ENCODE peak calls at places on chromosomes 1 and 21, in four cellular contexts. Q is right cardiac atrium, N is A549, P is GM23248. H is an unnamed sample.

GRCh38 chr21:35203093-35204021 is 154.3 kb upstream of the RUNX1 start:
- DNase-seq in P (peak; percentile 84), N (no peak), Q (no peak), H (peak; percentile 73)

GRCh38 chr1:66013371-66013770 is 220.7 kb downstream of the PDE4B start:
- DNase-seq in Q (no peak), P (no peak), N (no peak), H (no peak)

GRCh38 chr1:197521118-197521739 is 253.2 kb downstream of the CRB1 start:
- DNase-seq in N (peak; percentile 25), Q (no peak), P (peak; percentile 65), H (peak; percentile 47)

GRCh38 chr1:224454337-224455055 is 19.9 kb upstream of the WDR26 start:
- DNase-seq in P (no peak), Q (no peak), N (no peak), H (no peak)

GRCh38 chr1:242824435-242824834 is 299.9 kb upstream of the PLD5 start:
- DNase-seq in Q (no peak), P (no peak), N (peak; percentile 47), H (peak; percentile 5)

GRCh38 chr1:115922806-115923205 is 53.5 kb upstream of the SLC22A15 start:
- DNase-seq in P (no peak), N (no peak), Q (no peak), H (no peak)

GRCh38 chr1:213523781-213524398 is 463.9 kb upstream of the PROX1 start:
- DNase-seq in Q (no peak), N (no peak), P (no peak), H (no peak)

GRCh38 chr1:240737761-240738265 is 125.9 kb upstream of the GREM2 start:
- DNase-seq in N (no peak), P (peak; percentile 58), Q (no peak), H (no peak)

GRCh38 chr1:11979818-11980675 is at the start of gene MFN2:
- DNase-seq in N (peak; percentile 94), Q (peak; percentile 99), P (peak; percentile 98), H (peak; percentile 95)

GRCh38 chr1:11977625-11978024 is 2.6 kb upstream of the MFN2 start:
- DNase-seq in N (no peak), P (peak; percentile 82), Q (no peak), H (peak; percentile 90)

GRCh38 chr1:11980676-11980972 is 380 bp downstream of the MFN2 start:
- DNase-seq in Q (no peak), N (no peak), P (no peak), H (no peak)

GRCh38 chr1:11978290-11978689 is 2.0 kb upstream of the MFN2 start:
- DNase-seq in N (no peak), Q (no peak), P (no peak), H (no peak)

DNA sequence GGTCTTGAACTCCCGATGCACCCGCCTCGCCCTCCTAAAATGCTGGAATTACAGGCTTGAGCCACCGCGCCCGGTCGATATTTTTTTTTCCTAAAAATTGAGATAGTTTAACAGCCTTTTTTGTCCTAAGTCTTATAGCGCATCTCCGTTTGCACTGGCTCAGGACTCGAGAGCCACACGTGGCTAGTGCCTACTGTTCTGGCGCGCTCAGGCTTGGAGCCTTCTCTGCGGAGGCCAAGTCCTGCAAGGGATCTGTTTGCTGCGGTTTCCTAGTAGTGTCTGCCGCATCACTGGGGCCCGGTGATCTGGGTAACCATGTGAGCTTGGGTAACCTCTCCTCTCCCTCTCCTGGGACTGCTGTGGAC is 809 bp upstream of the MFN2 start:
- DNase-seq in Q (no peak), N (no peak), P (peak; percentile 90), H (no peak)
- H3K4me3 ChIP-seq in Q (peak overlapping the region; percentile 78), N (peak overlapping the region; percentile 98), P (peak overlapping the region; percentile 87), H (peak overlapping the region; percentile 94)

GRCh38 chr21:46256501-46256994 is 28.0 kb upstream of the LSS start:
- DNase-seq in Q (peak; percentile 63), P (no peak), N (no peak), H (no peak)
- H3K4me3 ChIP-seq in Q (no peak overlapping the region), P (no peak overlapping the region), N (no peak overlapping the region), H (no peak overlapping the region)

GRCh38 chr1:154342132-154342531 is 16.8 kb downstream of the ATP8B2 start:
- DNase-seq in P (no peak), N (no peak), Q (no peak), H (no peak)
- H3K4me3 ChIP-seq in P (no peak overlapping the region), N (no peak overlapping the region), Q (no peak overlapping the region), H (no peak overlapping the region)

GRCh38 chr1:47190807-47191206 is 971 bp upstream of the PDZK1IP1 start:
- DNase-seq in N (no peak), Q (no peak), P (no peak), H (no peak)

GRCh38 chr1:47187926-47188250 is 1.9 kb downstream of the PDZK1IP1 start:
- DNase-seq in N (no peak), P (no peak), Q (no peak), H (no peak)

GRCh38 chr1:47191940-47192457 is 2.2 kb upstream of the PDZK1IP1 start:
- DNase-seq in Q (no peak), P (no peak), N (no peak), H (no peak)

GRCh38 chr1:47188901-47189785 is 693 bp downstream of the PDZK1IP1 start:
- DNase-seq in P (no peak), Q (no peak), N (no peak), H (no peak)

GRCh38 chr1:47189844-47190562 is at the start of gene PDZK1IP1:
- DNase-seq in N (peak; percentile 55), Q (peak; percentile 95), P (peak; percentile 95), H (peak; percentile 86)
- H3K4me3 ChIP-seq in N (no peak within 1 kb of the TSS), Q (no peak within 1 kb of the TSS), P (no peak within 1 kb of the TSS), H (no peak within 1 kb of the TSS)

DNA sequence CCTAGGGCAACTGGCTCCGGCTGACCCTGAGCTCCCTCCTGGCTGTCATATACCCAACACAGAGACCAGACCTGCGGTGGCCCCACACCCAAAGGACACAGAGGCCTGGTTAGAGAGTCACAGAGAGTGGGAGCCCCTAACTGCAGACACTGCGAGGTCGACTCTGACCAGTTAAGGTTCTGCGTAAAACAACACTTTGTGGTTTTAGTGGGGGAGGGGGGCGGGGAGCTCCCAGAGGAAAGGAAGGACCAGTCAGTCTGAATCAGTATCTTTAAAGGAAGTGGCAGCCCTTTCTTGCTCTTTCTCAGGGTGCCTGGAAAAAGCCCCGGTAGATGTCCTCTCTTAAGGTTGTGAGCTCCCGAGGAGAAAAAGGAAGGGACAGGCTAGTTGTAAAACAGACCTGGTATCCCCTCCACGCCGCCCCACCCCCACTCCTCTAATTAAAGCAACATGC is 2.4 kb downstream of the SSBP3 start:
- DNase-seq in Q (no peak), N (no peak), P (peak; percentile 77), H (peak; percentile 49)
- H3K4me3 ChIP-seq in Q (no peak overlapping the region), N (no peak overlapping the region), P (peak overlapping the region; percentile 77), H (peak overlapping the region; percentile 74)

GRCh38 chr1:39017266-39017665 is 8.9 kb upstream of the NDUFS5 start:
- DNase-seq in Q (no peak), P (no peak), N (no peak), H (no peak)

GRCh38 chr1:39026051-39026946 is at the start of gene NDUFS5:
- DNase-seq in N (peak; percentile 93), Q (peak; percentile 97), P (peak; percentile 98), H (peak; percentile 94)

GRCh38 chr1:39023140-39023539 is 3.0 kb upstream of the NDUFS5 start:
- DNase-seq in N (no peak), Q (no peak), P (no peak), H (no peak)

GRCh38 chr1:39016604-39017171 is 9.5 kb upstream of the NDUFS5 start:
- DNase-seq in P (no peak), Q (no peak), N (no peak), H (no peak)

DNA sequence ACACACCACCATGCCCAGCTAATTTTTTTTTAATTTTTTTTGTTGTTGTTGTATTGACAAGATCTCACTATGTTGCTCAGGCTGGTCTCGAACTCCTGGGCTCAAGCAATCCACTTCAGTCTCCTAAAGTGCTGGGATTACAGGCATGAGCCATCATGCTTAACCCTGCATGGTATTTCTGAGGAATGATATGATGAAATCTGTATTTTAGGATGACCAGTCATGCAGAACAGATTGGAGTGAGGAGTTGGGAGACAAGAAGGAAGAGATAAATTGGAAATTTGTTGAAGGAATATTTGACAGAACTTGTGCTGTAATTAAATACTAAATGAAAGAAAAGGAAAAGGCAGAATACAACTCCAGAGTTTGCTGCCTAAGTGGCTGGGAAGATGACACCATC is 4.7 kb upstream of the NDUFS5 start:
- DNase-seq in N (no peak), Q (no peak), P (no peak), H (peak; percentile 15)
- H3K4me3 ChIP-seq in N (no peak overlapping the region), Q (no peak overlapping the region), P (no peak overlapping the region), H (no peak overlapping the region)

GRCh38 chr1:85033221-85033620 is 15.1 kb downstream of the MCOLN3 start:
- DNase-seq in Q (no peak), N (no peak), P (no peak), H (no peak)
- H3K4me3 ChIP-seq in Q (no peak overlapping the region), N (no peak overlapping the region), P (no peak overlapping the region), H (no peak overlapping the region)

DNA sequence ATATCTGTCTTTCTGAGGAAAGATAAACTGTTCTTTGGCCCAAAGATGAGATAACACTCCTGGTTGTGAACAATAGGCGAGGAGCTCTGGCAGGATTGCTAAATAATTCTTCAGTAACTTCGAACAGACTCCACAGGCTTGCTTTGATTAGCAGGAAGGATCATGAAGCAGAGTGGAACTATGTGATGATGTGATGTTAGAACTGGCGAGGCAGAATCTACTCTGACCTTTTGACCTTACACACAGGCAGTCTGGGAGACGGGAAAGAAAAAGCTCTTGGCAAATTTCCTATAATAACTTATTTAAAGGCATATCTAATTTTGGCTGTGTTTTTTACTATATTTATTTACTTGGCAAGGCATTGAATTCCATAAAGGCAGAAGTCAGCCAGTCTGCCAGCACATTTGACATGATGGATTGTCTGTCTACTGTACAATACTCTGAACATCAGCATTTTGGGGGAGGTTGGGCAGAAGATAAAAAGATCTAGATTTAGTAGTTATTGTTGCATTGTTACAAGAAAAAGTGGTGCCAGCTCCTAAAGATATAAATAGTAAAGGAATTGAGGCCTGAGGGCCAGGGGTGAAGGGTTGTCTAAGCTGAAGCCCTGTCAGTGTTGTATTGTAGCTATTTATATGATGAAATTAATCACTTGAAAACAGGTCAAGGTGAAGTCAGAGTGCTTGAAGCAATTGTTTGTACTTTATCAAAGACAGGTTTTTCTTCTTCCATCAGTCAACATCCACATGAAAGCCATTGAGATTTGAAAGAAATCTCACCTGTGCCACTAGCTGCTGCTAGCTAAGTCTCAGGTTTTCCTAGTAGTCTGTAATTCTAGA is 708.8 kb downstream of the LTN1 start:
- DNase-seq in P (peak; percentile 76), Q (no peak), N (no peak), H (peak; percentile 89)
- H3K4me3 ChIP-seq in P (peak overlapping the region; percentile 26), Q (no peak overlapping the region), N (no peak overlapping the region), H (no peak overlapping the region)

H was measured in AG10803.